ENCODE peak calls at places on chromosomes 6 and 20, in four cellular contexts. N, D, S and T are unnamed samples.

GRCh38 chr6:15825332-15825930 is 162.6 kb upstream of the DTNBP1 start:
- DNase-seq in S (no peak), D (no peak), N (no peak), T (no peak)

GRCh38 chr20:51910202-51911050 is 108.1 kb upstream of the SALL4 start:
- DNase-seq in N (no peak), S (peak; percentile 48), D (no peak), T (no peak)

GRCh38 chr6:134619789-134620188 is 301.9 kb upstream of the SGK1 start:
- DNase-seq in D (no peak), N (no peak), S (no peak), T (no peak)

GRCh38 chr6:26254666-26255176 is 110.3 kb upstream of the BTN3A2 start:
- DNase-seq in N (no peak), S (no peak), D (no peak), T (no peak)

GRCh38 chr20:25077610-25078169 is 4.3 kb downstream of the VSX1 start:
- DNase-seq in D (peak; percentile 13), N (no peak), S (no peak), T (no peak)

GRCh38 chr6:131792091-131792496 is 15.7 kb upstream of the ENPP1 start:
- DNase-seq in D (no peak), N (no peak), S (no peak), T (no peak)

GRCh38 chr6:108556864-108557493 is 3.7 kb upstream of the FOXO3 start:
- DNase-seq in D (peak; percentile 41), S (no peak), N (no peak), T (no peak)

GRCh38 chr20:37816003-37816402 is 86.9 kb upstream of the VSTM2L start:
- DNase-seq in D (no peak), S (no peak), N (no peak), T (no peak)

GRCh38 chr6:147849401-147849800 is 340.9 kb downstream of the SAMD5 start:
- DNase-seq in N (no peak), D (no peak), S (no peak), T (no peak)

GRCh38 chr6:112016335-112016734 is 37.6 kb upstream of the CCN6 start:
- DNase-seq in N (no peak), S (no peak), D (no peak), T (no peak)

GRCh38 chr6:165636415-165637048 is 26.5 kb downstream of the PDE10A start:
- DNase-seq in N (no peak), S (no peak), D (no peak), T (no peak)

GRCh38 chr6:36830577-36830976 is 8.7 kb downstream of the CPNE5 start:
- DNase-seq in D (no peak), N (no peak), S (no peak), T (no peak)

GRCh38 chr6:101465871-101466270 is 72.4 kb downstream of the GRIK2 start:
- DNase-seq in S (no peak), D (no peak), N (no peak), T (no peak)

GRCh38 chr20:34232494-34233087 is 8.6 kb upstream of the ASIP start:
- DNase-seq in D (no peak), N (no peak), S (no peak), T (no peak)

GRCh38 chr6:45959534-45960195 is 56.0 kb downstream of the CLIC5 start:
- DNase-seq in N (no peak), D (no peak), S (no peak), T (no peak)

GRCh38 chr20:51413753-51414323 is 128.7 kb downstream of the NFATC2 start:
- DNase-seq in D (no peak), S (no peak), N (no peak), T (no peak)

GRCh38 chr20:16498526-16499140 is 74.6 kb downstream of the KIF16B start:
- DNase-seq in D (no peak), S (no peak), N (no peak), T (no peak)

GRCh38 chr20:32477594-32478512 is 107.3 kb downstream of the NOL4L start:
- DNase-seq in N (no peak), D (no peak), S (no peak), T (no peak)

GRCh38 chr20:45419188-45420091 is 3.5 kb downstream of the PIGT start:
- DNase-seq in D (peak; percentile 27), N (no peak), S (no peak), T (no peak)

GRCh38 chr20:23412026-23412425 is 9.3 kb downstream of the NAPB start:
- DNase-seq in D (no peak), N (no peak), S (no peak), T (no peak)

GRCh38 chr6:163354779-163355431 is 59.6 kb upstream of the QKI start:
- DNase-seq in D (peak; percentile 20), N (no peak), S (no peak), T (no peak)

GRCh38 chr6:142744836-142745235 is 200.1 kb downstream of the HIVEP2 start:
- DNase-seq in N (no peak), S (no peak), D (no peak), T (no peak)

GRCh38 chr20:32888636-32889035 is 29.9 kb downstream of the EFCAB8 start:
- DNase-seq in S (no peak), D (no peak), N (no peak), T (no peak)

GRCh38 chr6:89834884-89835792 is 5.5 kb downstream of the CASP8AP2 start:
- DNase-seq in N (no peak), S (no peak), D (no peak), T (peak; percentile 26)

GRCh38 chr20:24953621-24954133 is 4.6 kb downstream of the CST7 start:
- DNase-seq in D (no peak), N (peak; percentile 53), S (no peak), T (no peak)

GRCh38 chr6:35980991-35981645 is 43.3 kb downstream of the SLC26A8 start:
- DNase-seq in S (no peak), N (no peak), D (no peak), T (no peak)

GRCh38 chr6:75204222-75204958 is 1.5 kb downstream of the COL12A1 start:
- DNase-seq in N (no peak), S (peak; percentile 61), D (peak; percentile 66), T (no peak)

GRCh38 chr20:4666001-4666470 is 55.7 kb upstream of the PRND start:
- DNase-seq in S (no peak), N (peak; percentile 50), D (no peak), T (peak; percentile 40)

GRCh38 chr6:82144852-82145332 is 102.7 kb downstream of the IBTK start:
- DNase-seq in S (no peak), D (no peak), N (no peak), T (no peak)

GRCh38 chr6:134589512-134589911 is 271.6 kb upstream of the SGK1 start:
- DNase-seq in S (no peak), D (peak; percentile 39), N (no peak), T (no peak)

GRCh38 chr20:14219801-14220461 is 117.5 kb downstream of the FLRT3 start:
- DNase-seq in S (no peak), D (no peak), N (no peak), T (no peak)

DNA sequence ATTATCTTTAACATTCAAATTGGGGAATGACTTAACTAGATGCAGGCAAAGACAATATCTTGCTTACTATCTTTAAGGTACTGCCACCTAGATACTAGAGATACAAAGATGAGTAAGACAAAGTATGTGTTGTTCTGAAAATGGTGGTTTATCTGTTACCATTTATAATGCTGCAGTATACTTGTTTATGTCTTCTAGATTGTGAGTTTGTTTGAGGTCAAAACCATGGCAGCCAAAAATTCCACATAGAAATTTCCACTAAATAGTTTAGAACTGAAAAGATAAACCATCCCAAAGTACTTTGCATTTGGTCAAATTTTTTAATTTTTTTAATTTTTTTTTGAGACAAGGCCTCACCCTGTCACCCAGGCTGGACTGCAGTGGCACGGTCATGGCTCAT is 150.8 kb downstream of the SOX4 start:
- DNase-seq in S (no peak), D (no peak), N (no peak), T (no peak)
- H3K27ac ChIP-seq in S (no peak overlapping the region), D (no peak overlapping the region), N (no peak overlapping the region), T (no peak overlapping the region)

GRCh38 chr20:11497543-11497942 is 420.1 kb upstream of the BTBD3 start:
- DNase-seq in N (no peak), S (peak; percentile 2), D (no peak), T (no peak)

GRCh38 chr20:11492846-11493245 is 424.8 kb upstream of the BTBD3 start:
- DNase-seq in D (no peak), S (no peak), N (no peak), T (no peak)

GRCh38 chr20:11499235-11499634 is 418.5 kb upstream of the BTBD3 start:
- DNase-seq in D (no peak), S (no peak), N (no peak), T (no peak)

GRCh38 chr20:11492391-11492790 is 425.3 kb upstream of the BTBD3 start:
- DNase-seq in D (no peak), S (no peak), N (no peak), T (no peak)

GRCh38 chr20:11496382-11496781 is 421.3 kb upstream of the BTBD3 start:
- DNase-seq in S (no peak), N (no peak), D (no peak), T (no peak)
- H3K27ac ChIP-seq in S (no peak overlapping the region), N (no peak overlapping the region), D (no peak overlapping the region), T (no peak overlapping the region)

GRCh38 chr6:170273681-170274080 is 17.2 kb downstream of the DLL1 start:
- DNase-seq in D (no peak), N (no peak), S (no peak), T (no peak)

GRCh38 chr6:170274713-170275560 is 15.9 kb downstream of the DLL1 start:
- DNase-seq in S (no peak), N (no peak), D (no peak), T (no peak)

GRCh38 chr6:170277893-170278742 is 12.8 kb downstream of the DLL1 start:
- DNase-seq in N (no peak), S (no peak), D (no peak), T (no peak)

GRCh38 chr6:170278743-170279094 is 12.2 kb downstream of the DLL1 start:
- DNase-seq in D (no peak), N (no peak), S (no peak), T (no peak)

DNA sequence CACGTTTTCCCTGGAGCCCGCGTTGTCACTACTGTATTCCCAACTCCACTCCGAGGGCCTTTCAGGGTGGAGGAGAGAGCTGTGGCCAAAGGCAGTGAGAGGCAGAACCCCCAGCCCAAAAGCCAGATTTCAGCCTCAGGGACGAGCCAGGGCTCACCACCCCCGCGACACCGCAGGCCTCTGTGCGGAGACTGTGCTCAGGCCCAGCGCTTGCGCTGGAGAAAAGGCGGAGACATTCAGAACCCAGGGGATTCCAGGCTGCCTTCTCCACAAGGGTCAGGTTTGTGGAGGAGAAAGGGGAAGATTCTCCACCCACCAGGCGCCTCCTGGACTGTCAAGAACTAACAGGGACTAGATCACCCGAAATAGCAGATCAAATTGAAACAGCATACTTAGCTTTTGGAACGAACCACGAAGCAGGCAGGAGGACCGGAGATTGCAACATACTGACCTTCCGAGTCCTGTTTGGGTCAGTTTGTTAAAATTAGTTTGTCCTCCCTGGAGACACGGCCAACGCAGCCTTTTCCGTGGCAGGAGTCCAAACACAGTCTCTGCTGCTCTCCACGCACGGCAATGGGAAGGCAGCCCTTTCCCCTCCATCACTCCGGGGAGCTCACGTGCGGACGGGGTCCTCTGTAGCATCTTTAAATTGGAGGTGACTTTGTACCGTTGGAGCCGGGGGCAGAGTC is 14.4 kb downstream of the DLL1 start:
- DNase-seq in S (no peak), D (no peak), N (no peak), T (no peak)
- H3K27ac ChIP-seq in S (no peak overlapping the region), D (peak overlapping the region; percentile 16), N (no peak overlapping the region), T (no peak overlapping the region)

GRCh38 chr6:30216096-30216495 is 2.9 kb upstream of the TRIM26 start:
- DNase-seq in S (no peak), D (no peak), N (no peak), T (no peak)

GRCh38 chr6:30211899-30212298 is 1.3 kb downstream of the TRIM26 start:
- DNase-seq in N (no peak), D (no peak), S (no peak), T (no peak)

GRCh38 chr6:30212865-30213653 is at the start of gene TRIM26:
- DNase-seq in N (peak; percentile 96), S (peak; percentile 93), D (peak; percentile 98), T (peak; percentile 94)

GRCh38 chr6:30213654-30213998 is 420 bp upstream of the TRIM26 start:
- DNase-seq in S (no peak), N (no peak), D (no peak), T (no peak)

GRCh38 chr6:30213999-30214982 is 1.1 kb upstream of the TRIM26 start:
- DNase-seq in N (peak; percentile 79), D (peak; percentile 57), S (peak; percentile 46), T (peak; percentile 65)
- H3K27ac ChIP-seq in N (peak overlapping the region; percentile 97), D (peak overlapping the region; percentile 95), S (peak overlapping the region; percentile 58), T (peak overlapping the region; percentile 98)